ENCODE peak calls at places on chromosomes 6 and 20, in eight cellular contexts. V is HFFc6, I is Daoy, Q is transverse colon, S is aorta, K is NCI-H2029 treated with DMSO at 0.1 percent for 48 hours, U is stromal cell of bone marrow, H is GM12865. B is an unnamed sample.
A peak's percentile ranks its signal among the peaks of the same experiment; 100 is the strongest.

GRCh38 chr20:63950701-63951397 is 5.4 kb downstream of the UCKL1 start:
- DNase-seq in Q (no peak), S (no peak), I (no peak), K (no peak), H (no peak), U (no peak), V (no peak), B (no peak)

GRCh38 chr6:134170844-134171243 is 118.4 kb upstream of the SLC2A12 start:
- DNase-seq in K (no peak), Q (no peak), U (no peak), I (no peak), S (no peak), H (no peak), V (no peak), B (no peak)

GRCh38 chr6:118748311-118749062 is 97.1 kb upstream of the CEP85L start:
- DNase-seq in Q (no peak), H (no peak), V (peak; percentile 20), U (peak; percentile 48), S (peak; percentile 80), I (peak; percentile 77), K (peak; percentile 99), B (no peak)

GRCh38 chr20:29349836-29350235 is 1907.6 kb upstream of the DEFB115 start:
- DNase-seq in V (no peak), Q (no peak), U (no peak), K (no peak), H (no peak), S (no peak), I (no peak), B (no peak)

GRCh38 chr20:44435630-44436335 is 39.9 kb upstream of the TTPAL start:
- DNase-seq in I (peak; percentile 14), U (no peak), H (no peak), K (no peak), Q (peak; percentile 54), V (no peak), S (peak; percentile 2), B (no peak)

GRCh38 chr20:25685276-25686080 is 11.2 kb downstream of the ZNF337 start:
- DNase-seq in I (no peak), V (no peak), Q (no peak), S (no peak), K (no peak), U (no peak), H (peak; percentile 48), B (no peak)

GRCh38 chr6:53361549-53362031 is 12.8 kb upstream of the ELOVL5 start:
- DNase-seq in I (peak; percentile 26), H (peak; percentile 81), U (peak; percentile 12), S (no peak), Q (no peak), V (peak; percentile 54), K (peak; percentile 29), B (no peak)

GRCh38 chr20:47031821-47032220 is 137.2 kb downstream of the EYA2 start:
- DNase-seq in H (no peak), K (no peak), V (no peak), I (no peak), U (no peak), S (no peak), Q (no peak), B (no peak)

GRCh38 chr6:111589366-111589765 is 16.3 kb downstream of the TRAF3IP2 start:
- DNase-seq in S (peak; percentile 83), H (no peak), I (peak; percentile 93), K (no peak), Q (no peak), U (peak; percentile 92), V (peak; percentile 79), B (no peak)

GRCh38 chr6:80366721-80367120 is 260.2 kb downstream of the BCKDHB start:
- DNase-seq in I (peak; percentile 35), H (no peak), K (peak; percentile 78), Q (no peak), S (no peak), U (no peak), V (no peak), B (no peak)

GRCh38 chr6:128323011-128323410 is 197.4 kb downstream of the PTPRK start:
- DNase-seq in S (no peak), V (no peak), I (no peak), Q (no peak), K (no peak), H (no peak), U (no peak), B (no peak)

GRCh38 chr20:973785-974194 is 28.3 kb downstream of the RSPO4 start:
- DNase-seq in S (no peak), H (peak; percentile 63), U (peak; percentile 31), K (no peak), V (peak; percentile 80), I (peak; percentile 70), Q (peak; percentile 12), B (no peak)

GRCh38 chr6:96832780-96833179 is 4.5 kb downstream of the GPR63 start:
- DNase-seq in V (no peak), Q (no peak), U (no peak), K (no peak), H (no peak), I (no peak), S (no peak), B (no peak)

GRCh38 chr6:149057464-149057840 is 260.1 kb upstream of the TAB2 start:
- DNase-seq in Q (no peak), S (no peak), H (no peak), K (no peak), V (no peak), I (no peak), U (no peak), B (no peak)

B was measured in stomach.